ENCODE peak calls at places on chromosomes 4 and X, in four cellular contexts. M is heart left ventricle; N is CD4-positive, CD25-positive, alpha-beta regulatory T cell; K is small intestine. W is an unnamed sample.
A peak's percentile ranks its signal among the peaks of the same experiment; 100 is the strongest.

GRCh38 chrX:118569676-118570075 is 74.1 kb downstream of the DOCK11 start:
- DNase-seq in M (no peak), N (no peak), K (no peak), W (no peak)

GRCh38 chr4:73067971-73068394 is 1.5 kb downstream of the COX18 start:
- DNase-seq in M (no peak), N (no peak), K (no peak), W (no peak)

GRCh38 chr4:94507708-94508107 is 56.0 kb downstream of the PDLIM5 start:
- DNase-seq in M (peak; percentile 41), N (no peak), K (peak; percentile 84), W (no peak)

GRCh38 chr4:79042079-79042674 is 102.9 kb upstream of the PAQR3 start:
- DNase-seq in M (no peak), N (no peak), K (peak; percentile 45), W (no peak)

GRCh38 chrX:47637546-47638195 is 7.9 kb upstream of the CFP start:
- DNase-seq in M (peak; percentile 49), N (no peak), K (no peak), W (no peak)

GRCh38 chr4:45063166-45063565 is 336.8 kb upstream of the GNPDA2 start:
- DNase-seq in M (no peak), N (no peak), K (no peak), W (no peak)

GRCh38 chr4:156971623-156972369 is at the start of gene PDGFC:
- DNase-seq in M (peak; percentile 78), N (no peak), K (peak; percentile 54), W (peak; percentile 78)

GRCh38 chr4:124322234-124322831 is 390.2 kb downstream of the ANKRD50 start:
- DNase-seq in M (no peak), N (no peak), K (no peak), W (no peak)

GRCh38 chr4:20487852-20488251 is 212.4 kb upstream of the PACRGL start:
- DNase-seq in M (no peak), N (no peak), K (no peak), W (no peak)

GRCh38 chrX:69280956-69281355 is 115.7 kb upstream of the PJA1 start:
- DNase-seq in M (no peak), N (no peak), K (no peak), W (no peak)

GRCh38 chr4:172352351-172352750 is 539.1 kb downstream of the GALNTL6 start:
- DNase-seq in M (no peak), N (no peak), K (no peak), W (no peak)

GRCh38 chr4:42262701-42263490 is 110.4 kb upstream of the BEND4 start:
- DNase-seq in M (no peak), N (no peak), K (no peak), W (no peak)

GRCh38 chr4:127631420-127631819 is 1.3 kb upstream of the INTU start:
- DNase-seq in M (no peak), N (no peak), K (peak; percentile 17), W (no peak)

GRCh38 chr4:76219299-76220055 is 5.9 kb upstream of the SCARB2 start:
- DNase-seq in M (no peak), N (no peak), K (peak; percentile 53), W (no peak)

GRCh38 chrX:22192419-22193086 is 80.2 kb upstream of the CBLL2 start:
- DNase-seq in M (peak; percentile 56), N (peak; percentile 9), K (peak; percentile 58), W (peak; percentile 52)

GRCh38 chr4:155679343-155679742 is 12.7 kb downstream of the GUCY1A1 start:
- DNase-seq in M (peak; percentile 64), N (no peak), K (no peak), W (no peak)

GRCh38 chr4:124459922-124460301 is 252.6 kb downstream of the ANKRD50 start:
- DNase-seq in M (no peak), N (no peak), K (no peak), W (no peak)

GRCh38 chrX:124540474-124540873 is 194.1 kb downstream of the SH2D1A start:
- DNase-seq in M (no peak), N (no peak), K (no peak), W (no peak)

GRCh38 chrX:95382799-95383198 is 1301.8 kb upstream of the DIAPH2 start:
- DNase-seq in M (no peak), N (no peak), K (no peak), W (no peak)

GRCh38 chrX:154135458-154136229 is 8.4 kb upstream of the OPN1LW start:
- DNase-seq in M (no peak), N (peak; percentile 2), K (no peak), W (no peak)

GRCh38 chrX:43176686-43177085 is 398.7 kb upstream of the PPP1R2C start:
- DNase-seq in M (no peak), N (no peak), K (no peak), W (no peak)

GRCh38 chrX:150184487-150184886 is 178.6 kb upstream of the MAMLD1 start:
- DNase-seq in M (no peak), N (no peak), K (no peak), W (no peak)

GRCh38 chrX:7149421-7149820 is 1.5 kb upstream of the PUDP start:
- DNase-seq in M (no peak), N (no peak), K (no peak), W (no peak)

GRCh38 chrX:18041656-18042055 is 179.0 kb downstream of the BEND2 start:
- DNase-seq in M (no peak), N (no peak), K (no peak), W (no peak)

GRCh38 chr4:29805245-29805644 is 914.9 kb upstream of the PCDH7 start:
- DNase-seq in M (no peak), N (no peak), K (no peak), W (no peak)

GRCh38 chr4:73911746-73912145 is 42.6 kb downstream of the CXCL1 start:
- DNase-seq in M (no peak), N (no peak), K (no peak), W (no peak)

GRCh38 chr4:52984469-52984868 is 122.4 kb downstream of the RASL11B start:
- DNase-seq in M (no peak), N (no peak), K (no peak), W (peak; percentile 16)

GRCh38 chr4:61204353-61204752 is 4.2 kb downstream of the ADGRL3 start:
- DNase-seq in M (no peak), N (no peak), K (no peak), W (no peak)

GRCh38 chr4:168475745-168476144 is 4.5 kb downstream of the DDX60L start:
- DNase-seq in M (no peak), N (no peak), K (no peak), W (no peak)

GRCh38 chrX:17549005-17549685 is 174.1 kb downstream of the NHS start:
- DNase-seq in M (no peak), N (no peak), K (no peak), W (no peak)

GRCh38 chrX:141341341-141341740 is 99.0 kb upstream of the SPANXC start:
- DNase-seq in M (no peak), N (no peak), K (no peak), W (no peak)

GRCh38 chr4:47641755-47642154 is 156.7 kb downstream of the ATP10D start:
- DNase-seq in M (peak; percentile 34), N (no peak), K (no peak), W (no peak)

GRCh38 chr4:123488916-123489315 is 92.3 kb downstream of the SPRY1 start:
- DNase-seq in M (no peak), N (no peak), K (peak; percentile 65), W (no peak)

GRCh38 chrX:71556026-71556425 is 22.2 kb upstream of the GCNA start:
- DNase-seq in M (no peak), N (no peak), K (peak; percentile 18), W (no peak)

GRCh38 chr4:99687120-99687519 is 29.5 kb upstream of the C4orf54 start:
- DNase-seq in M (no peak), N (no peak), K (no peak), W (no peak)

DNA sequence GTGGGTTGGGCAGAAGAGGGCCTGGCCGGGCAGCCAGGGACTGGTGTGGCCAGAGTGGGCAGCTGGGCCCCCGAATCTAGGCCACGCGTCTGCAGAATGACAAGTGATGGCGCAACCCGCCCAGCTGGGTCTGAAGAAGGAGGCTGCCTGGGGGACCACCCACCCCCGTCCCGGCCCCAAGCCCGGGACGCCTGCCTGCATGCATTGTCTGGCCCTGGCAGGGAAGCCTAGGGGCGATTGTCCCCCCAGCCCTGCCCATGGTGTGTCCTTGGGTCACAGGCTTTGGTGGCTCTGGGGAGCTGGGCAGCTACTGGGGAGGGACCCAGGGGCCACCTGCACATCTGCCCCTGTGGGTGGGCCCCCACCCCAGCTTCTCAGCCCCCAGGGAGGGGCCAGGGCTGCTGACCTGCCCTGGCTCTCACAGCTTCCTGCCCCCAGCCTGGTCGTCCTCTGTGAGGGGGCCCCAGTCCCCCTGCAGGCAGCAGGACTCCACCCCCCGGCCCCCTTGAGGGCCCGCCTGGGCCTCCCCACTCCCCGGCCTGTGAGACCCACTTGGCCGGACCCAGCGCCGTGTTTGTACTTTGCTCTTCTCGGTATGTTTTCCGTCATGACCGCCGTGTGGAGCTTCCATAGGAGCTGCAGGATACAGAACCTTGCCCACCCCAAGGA is 4.9 kb downstream of the FGFR3 start:
- DNase-seq in M (no peak), N (no peak), K (peak; percentile 50), W (no peak)
- H3K4me1 ChIP-seq in M (peaks cover 4% of the 10 kb centered on the region), N (peaks cover 24% of the 10 kb centered on the region), K (no peaks in the 10 kb centered on the region), W (peaks cover 13% of the 10 kb centered on the region)

GRCh38 chrX:123153846-123154335 is 30.2 kb upstream of the GRIA3 start:
- DNase-seq in M (no peak), N (no peak), K (no peak), W (no peak)
- H3K27me3 ChIP-seq in M (no peaks in the 10 kb centered on the region), N (no peaks in the 10 kb centered on the region), K (no peaks in the 10 kb centered on the region), W (no peaks in the 10 kb centered on the region)

GRCh38 chrX:111868726-111869638 is 7.0 kb upstream of the TRPC5OS start:
- DNase-seq in M (no peak), N (no peak), K (peak; percentile 10), W (no peak)
- H3K27ac ChIP-seq in M (no peak overlapping the region), N (no peak overlapping the region), K (no peak overlapping the region), W (no peak overlapping the region)

GRCh38 chr4:6915041-6916005 is 5.7 kb downstream of the TBC1D14 start:
- DNase-seq in M (no peak), N (no peak), K (no peak), W (no peak)
- H3K4me1 ChIP-seq in M (peaks cover 37% of the 10 kb centered on the region), N (peaks cover 88% of the 10 kb centered on the region), K (peaks cover 18% of the 10 kb centered on the region), W (peaks cover 13% of the 10 kb centered on the region)

W was measured in SJSA1.